ENCODE peak calls at places on chromosomes 2 and 18, in nine cellular contexts. L is pancreas, E is breast epithelium, U is IMR-90, O is WERI-Rb-1, F is mucosa of descending colon, D is right lobe of liver, S is hepatocyte, H is adrenal gland. G is an unnamed sample.
A peak's percentile ranks its signal among the peaks of the same experiment; 100 is the strongest.

GRCh38 chr2:240640939-240641338 is 15.7 kb downstream of the GPR35 start:
- DNase-seq in L (peak; percentile 74), E (no peak), U (no peak), O (peak; percentile 77), F (peak; percentile 82), D (peak; percentile 68), S (peak; percentile 76), H (peak; percentile 38), G (no peak)

GRCh38 chr2:240806006-240806405 is 14.0 kb downstream of the KIF1A start:
- DNase-seq in L (no peak), E (no peak), U (no peak), O (no peak), F (no peak), D (no peak), S (no peak), H (no peak), G (no peak)

GRCh38 chr2:69483024-69483423 is 45.8 kb upstream of the NFU1 start:
- DNase-seq in L (no peak), E (no peak), U (no peak), O (no peak), F (no peak), D (no peak), S (no peak), H (no peak), G (no peak)

GRCh38 chr18:48328473-48329205 is 80.5 kb downstream of the ZBTB7C start:
- DNase-seq in L (no peak), E (no peak), U (peak; percentile 46), O (no peak), F (no peak), D (peak; percentile 10), S (peak; percentile 32), H (no peak), G (no peak)

GRCh38 chr2:133495226-133495625 is 73.0 kb downstream of the NCKAP5 start:
- DNase-seq in L (no peak), E (no peak), U (no peak), O (no peak), F (no peak), D (no peak), S (peak; percentile 35), H (no peak), G (no peak)

GRCh38 chr2:11483806-11484147 is 17.8 kb upstream of the E2F6 start:
- DNase-seq in L (no peak), E (no peak), U (no peak), O (no peak), F (no peak), D (no peak), S (no peak), H (no peak), G (no peak)

GRCh38 chr18:37272841-37273240 is 292.8 kb downstream of the CELF4 start:
- DNase-seq in L (no peak), E (no peak), U (no peak), O (no peak), F (no peak), D (no peak), S (no peak), H (no peak), G (no peak)

GRCh38 chr2:57516740-57517340 is 529.8 kb upstream of the VRK2 start:
- DNase-seq in L (no peak), E (no peak), U (peak; percentile 47), O (no peak), F (no peak), D (no peak), S (peak; percentile 27), H (no peak), G (no peak)

GRCh38 chr2:178863856-178864620 is 56.8 kb upstream of the TTN start:
- DNase-seq in L (peak; percentile 43), E (no peak), U (no peak), O (no peak), F (no peak), D (no peak), S (peak; percentile 11), H (peak; percentile 32), G (no peak)

GRCh38 chr18:68177807-68178702 is 536.9 kb downstream of the TMX3 start:
- DNase-seq in L (no peak), E (no peak), U (peak; percentile 99), O (no peak), F (no peak), D (no peak), S (peak; percentile 43), H (no peak), G (no peak)

GRCh38 chr2:48479923-48480322 is 50.0 kb upstream of the STON1 start:
- DNase-seq in L (no peak), E (no peak), U (no peak), O (peak; percentile 45), F (no peak), D (no peak), S (peak; percentile 15), H (no peak), G (no peak)

GRCh38 chr2:165109915-165110314 is 93.9 kb downstream of the SCN3A start:
- DNase-seq in L (no peak), E (no peak), U (no peak), O (no peak), F (no peak), D (no peak), S (peak; percentile 42), H (no peak), G (no peak)

GRCh38 chr2:171056307-171056706 is 104.4 kb downstream of the TLK1 start:
- DNase-seq in L (no peak), E (no peak), U (peak; percentile 66), O (no peak), F (no peak), D (no peak), S (no peak), H (no peak), G (no peak)

GRCh38 chr2:71607490-71607889 is 154.1 kb downstream of the DYSF start:
- DNase-seq in L (peak; percentile 1), E (no peak), U (no peak), O (peak; percentile 3), F (no peak), D (peak; percentile 11), S (no peak), H (peak; percentile 13), G (no peak)

GRCh38 chr2:240875228-240876034 is 6.8 kb downstream of the AGXT start:
- DNase-seq in L (no peak), E (no peak), U (no peak), O (no peak), F (peak; percentile 39), D (peak; percentile 71), S (no peak), H (no peak), G (no peak)

GRCh38 chr2:190649798-190650390 is 1.0 kb downstream of the NAB1 start:
- DNase-seq in L (no peak), E (no peak), U (peak; percentile 43), O (no peak), F (no peak), D (no peak), S (no peak), H (no peak), G (no peak)

GRCh38 chr18:58391113-58391892 is 237.6 kb downstream of the ALPK2 start:
- DNase-seq in L (no peak), E (no peak), U (no peak), O (peak; percentile 53), F (no peak), D (no peak), S (no peak), H (no peak), G (no peak)

GRCh38 chr2:37843554-37843953 is 81.5 kb upstream of the RMDN2 start:
- DNase-seq in L (no peak), E (no peak), U (peak; percentile 75), O (no peak), F (no peak), D (no peak), S (no peak), H (no peak), G (no peak)

GRCh38 chr2:120884406-120885290 is 149.0 kb downstream of the GLI2 start:
- DNase-seq in L (no peak), E (no peak), U (no peak), O (no peak), F (no peak), D (peak; percentile 29), S (no peak), H (no peak), G (no peak)

GRCh38 chr18:65439184-65439583 is 311.6 kb upstream of the CDH7 start:
- DNase-seq in L (no peak), E (no peak), U (no peak), O (no peak), F (no peak), D (no peak), S (peak; percentile 40), H (no peak), G (no peak)

GRCh38 chr2:25743132-25743830 is 69.9 kb upstream of the DTNB start:
- DNase-seq in L (no peak), E (no peak), U (no peak), O (no peak), F (no peak), D (no peak), S (no peak), H (no peak), G (no peak)
- H3K36me3 ChIP-seq in L (peaks cover 16% of the 10 kb centered on the region), E (peaks cover 4% of the 10 kb centered on the region), U (peaks cover 26% of the 10 kb centered on the region), O (peaks cover 52% of the 10 kb centered on the region), F (no peaks in the 10 kb centered on the region), D (no peaks in the 10 kb centered on the region), S (no peaks in the 10 kb centered on the region), H (no peaks in the 10 kb centered on the region), G (peaks cover 8% of the 10 kb centered on the region)

GRCh38 chr2:45267062-45267702 is 257.9 kb upstream of the SIX2 start:
- DNase-seq in L (no peak), E (no peak), U (no peak), O (no peak), F (no peak), D (no peak), S (peak; percentile 34), H (no peak), G (no peak)
- H3K4me3 ChIP-seq in L (no peak overlapping the region), E (no peak overlapping the region), U (no peak overlapping the region), O (no peak overlapping the region), F (no peak overlapping the region), D (no peak overlapping the region), S (no peak overlapping the region), H (no peak overlapping the region), G (no peak overlapping the region)

GRCh38 chr18:10361660-10362059 is 92.8 kb upstream of the APCDD1 start:
- DNase-seq in L (no peak), E (no peak), U (no peak), O (no peak), F (no peak), D (no peak), S (no peak), H (no peak), G (no peak)
- H3K9me3 ChIP-seq in L (no peaks in the 10 kb centered on the region), E (no peaks in the 10 kb centered on the region), U (peaks cover 5% of the 10 kb centered on the region), O (peaks cover 7% of the 10 kb centered on the region), F (no peaks in the 10 kb centered on the region), D (no peaks in the 10 kb centered on the region), S (no peaks in the 10 kb centered on the region), H (peaks cover 9% of the 10 kb centered on the region), G (peaks cover 4% of the 10 kb centered on the region)

DNA sequence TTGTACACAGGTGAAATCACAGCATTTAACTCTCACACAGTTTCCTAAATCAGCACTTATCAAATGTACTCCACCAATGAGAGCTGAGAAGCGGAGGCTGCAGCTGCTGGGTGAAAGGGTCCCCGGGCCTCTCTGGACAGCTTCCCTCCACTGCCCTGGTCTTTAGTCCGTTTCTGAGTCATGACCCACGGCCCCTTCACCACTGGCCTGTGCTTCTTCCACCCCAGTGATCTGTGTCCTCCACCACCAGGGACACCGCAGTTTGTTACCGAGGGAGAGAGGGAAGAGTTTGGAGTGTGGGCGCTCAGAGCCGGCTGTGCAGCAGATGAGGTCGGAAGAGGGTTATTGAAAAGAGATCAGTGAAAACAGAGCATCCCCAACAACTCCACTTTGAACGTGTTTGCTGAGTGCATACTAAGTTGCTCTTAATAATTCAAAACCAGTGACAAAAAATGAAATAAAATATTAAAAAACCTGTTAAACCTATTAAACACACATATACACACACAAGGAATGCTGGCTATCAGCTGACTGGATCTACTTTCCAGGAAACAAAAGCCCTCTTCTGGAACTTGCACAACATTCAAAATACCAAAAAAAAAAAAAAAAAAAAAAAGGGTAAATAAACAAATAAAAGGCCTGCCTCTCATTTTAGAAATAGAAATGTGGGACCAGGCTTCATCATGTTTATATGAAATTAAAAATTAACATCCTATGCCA is 54.1 kb downstream of the PXDN start:
- DNase-seq in L (no peak), E (no peak), U (no peak), O (no peak), F (no peak), D (no peak), S (no peak), H (no peak), G (no peak)
- H3K36me3 ChIP-seq in L (no peaks in the 10 kb centered on the region), E (no peaks in the 10 kb centered on the region), U (peaks cover 57% of the 10 kb centered on the region), O (peaks cover 20% of the 10 kb centered on the region), F (no peaks in the 10 kb centered on the region), D (no peaks in the 10 kb centered on the region), S (no peaks in the 10 kb centered on the region), H (no peaks in the 10 kb centered on the region), G (peaks cover 13% of the 10 kb centered on the region)

G was measured in lung.